ENCODE peak calls at places on chromosomes 5 and 9, in six cellular contexts. E is AG10803, Z is neural crest cell, R is mammary epithelial cell, M is Peyer's patch, Y is HFF-Myc. P is an unnamed sample.

GRCh38 chr5:173665326-173665725 is 48.9 kb upstream of the BOD1 start:
- DNase-seq in M (no peak), Z (no peak), Y (no peak), E (no peak), R (no peak), P (no peak)

GRCh38 chr9:15246688-15247087 is 60.3 kb downstream of the TTC39B start:
- DNase-seq in Z (no peak), Y (no peak), M (no peak), E (no peak), R (peak), P (no peak)

GRCh38 chr5:124980174-124980941 is 233.9 kb upstream of the ZNF608 start:
- DNase-seq in Y (no peak), Z (no peak), M (no peak), R (no peak), E (no peak), P (no peak)

GRCh38 chr5:62536783-62537182 is 41.8 kb upstream of the LRRC70 start:
- DNase-seq in Z (no peak), R (no peak), Y (no peak), M (no peak), E (no peak), P (no peak)

GRCh38 chr9:70553718-70554673 is 139.5 kb upstream of the KLF9 start:
- DNase-seq in E (peak), R (peak), Z (no peak), M (no peak), Y (no peak), P (no peak)

GRCh38 chr9:105901514-105902109 is 207.3 kb downstream of the TMEM38B start:
- DNase-seq in Z (peak), R (peak), Y (no peak), E (peak), M (no peak), P (peak)

GRCh38 chr5:16964821-16965220 is 28.7 kb upstream of the MYO10 start:
- DNase-seq in M (no peak), Y (no peak), R (no peak), E (no peak), Z (no peak), P (no peak)

GRCh38 chr9:116806075-116806474 is 119.0 kb downstream of the TRIM32 start:
- DNase-seq in R (peak), Z (peak), E (peak), Y (peak), M (no peak), P (peak)

GRCh38 chr5:68490401-68490800 is 274.8 kb downstream of the PIK3R1 start:
- DNase-seq in M (no peak), Y (no peak), Z (no peak), R (no peak), E (no peak), P (no peak)

GRCh38 chr9:135606885-135607259 is 32.5 kb downstream of the GLT6D1 start:
- DNase-seq in M (no peak), Y (no peak), Z (no peak), R (no peak), E (no peak), P (no peak)

GRCh38 chr9:112789493-112789892 is 38.9 kb downstream of the SNX30 start:
- DNase-seq in Y (no peak), Z (no peak), R (no peak), E (peak), M (no peak), P (no peak)

GRCh38 chr9:94016744-94017143 is 61.6 kb upstream of the BARX1 start:
- DNase-seq in Z (no peak), R (no peak), Y (no peak), E (no peak), M (no peak), P (no peak)

GRCh38 chr9:4590430-4591122 is 71.5 kb upstream of the PLPP6 start:
- DNase-seq in Y (no peak), Z (no peak), R (no peak), E (peak), M (no peak), P (no peak)

GRCh38 chr5:117488976-117489500 is 914.4 kb upstream of the SEMA6A start:
- DNase-seq in Z (no peak), M (no peak), E (no peak), R (no peak), Y (no peak), P (no peak)

GRCh38 chr5:108730617-108731340 is 16.9 kb upstream of the FER start:
- DNase-seq in M (no peak), E (no peak), Y (no peak), R (no peak), Z (no peak), P (no peak)

GRCh38 chr9:109789582-109790360 is 9.8 kb downstream of the PALM2AKAP2 start:
- DNase-seq in R (no peak), Y (no peak), Z (no peak), E (no peak), M (no peak), P (no peak)

GRCh38 chr5:53463909-53464621 is 16.4 kb upstream of the FST start:
- DNase-seq in M (no peak), E (peak), Z (no peak), Y (no peak), R (no peak), P (no peak)

GRCh38 chr5:134965271-134965825 is 2.4 kb upstream of the CATSPER3 start:
- DNase-seq in M (no peak), E (no peak), R (no peak), Y (no peak), Z (no peak), P (no peak)

GRCh38 chr9:134371731-134372130 is 45.5 kb downstream of the RXRA start:
- DNase-seq in Z (no peak), Y (no peak), E (peak), M (no peak), R (peak), P (no peak)

GRCh38 chr9:88826651-88827245 is 164.5 kb upstream of the S1PR3 start:
- DNase-seq in M (no peak), R (peak), Y (no peak), E (peak), Z (no peak), P (no peak)

GRCh38 chr9:125700791-125701190 is 6.2 kb downstream of the MAPKAP1 start:
- DNase-seq in M (no peak), Z (no peak), R (peak), Y (no peak), E (peak), P (no peak)

GRCh38 chr9:133956520-133957076 is 35.5 kb downstream of the VAV2 start:
- DNase-seq in M (no peak), Z (no peak), E (peak), R (peak), Y (no peak), P (no peak)

GRCh38 chr5:180338001-180338707 is 15.0 kb downstream of the GFPT2 start:
- DNase-seq in Y (no peak), R (no peak), E (peak), Z (no peak), M (no peak), P (no peak)

GRCh38 chr5:131282235-131282634 is 18.4 kb downstream of the CDC42SE2 start:
- DNase-seq in Y (no peak), E (no peak), R (peak), M (no peak), Z (no peak), P (no peak)

GRCh38 chr5:57529864-57530263 is 47.3 kb upstream of the ACTBL2 start:
- DNase-seq in R (no peak), E (no peak), M (no peak), Y (no peak), Z (no peak), P (no peak)

GRCh38 chr5:59367791-59368394 is 525.6 kb downstream of the PDE4D start:
- DNase-seq in Z (peak), R (peak), Y (peak), E (peak), M (no peak), P (peak)

GRCh38 chr9:120886490-120886967 is 9.5 kb upstream of the PHF19 start:
- DNase-seq in R (peak), Z (no peak), M (no peak), Y (no peak), E (peak), P (no peak)

GRCh38 chr9:696332-697090 is 145.0 kb upstream of the DMRT1 start:
- DNase-seq in R (no peak), E (peak), M (no peak), Z (no peak), Y (no peak), P (no peak)

GRCh38 chr5:68484307-68485068 is 268.9 kb downstream of the PIK3R1 start:
- DNase-seq in Y (peak), M (no peak), E (peak), R (peak), Z (no peak), P (no peak)

GRCh38 chr9:137146527-137146918 is 7.6 kb downstream of the GRIN1 start:
- DNase-seq in R (no peak), Z (no peak), M (no peak), Y (no peak), E (no peak), P (no peak)

GRCh38 chr9:31824860-31825259 is 559.6 kb upstream of the ACO1 start:
- DNase-seq in M (no peak), Y (no peak), Z (no peak), E (no peak), R (no peak), P (no peak)

GRCh38 chr5:16679863-16680262 is 63.1 kb upstream of the RETREG1 start:
- DNase-seq in E (no peak), M (no peak), Z (no peak), Y (no peak), R (no peak), P (no peak)

GRCh38 chr5:142977363-142978051 is 207.3 kb downstream of the ARHGAP26 start:
- DNase-seq in E (peak), Y (peak), M (no peak), Z (no peak), R (peak), P (no peak)

GRCh38 chr5:10632110-10632903 is 68.4 kb downstream of the ANKRD33B start:
- DNase-seq in R (no peak), E (no peak), M (no peak), Z (no peak), Y (no peak), P (no peak)

GRCh38 chr5:89729623-89730390 is 679.7 kb downstream of the CETN3 start:
- DNase-seq in M (no peak), Z (no peak), R (peak), Y (no peak), E (peak), P (no peak)

GRCh38 chr9:133589454-133590227 is 19.5 kb downstream of the FAM163B start:
- DNase-seq in Y (no peak), R (no peak), E (no peak), M (no peak), Z (no peak), P (no peak)

GRCh38 chr9:2231831-2232230 is 216.7 kb downstream of the SMARCA2 start:
- DNase-seq in R (peak), E (peak), M (no peak), Z (no peak), Y (no peak), P (no peak)

GRCh38 chr9:114592356-114592755 is 4.8 kb downstream of the ATP6V1G1 start:
- DNase-seq in M (no peak), Z (no peak), R (peak), Y (no peak), E (peak), P (no peak)
- TF ChIP-seq CTCF in M (peak), Z (no peak), R (peak), Y (no peak), E (peak), P (no peak)

DNA sequence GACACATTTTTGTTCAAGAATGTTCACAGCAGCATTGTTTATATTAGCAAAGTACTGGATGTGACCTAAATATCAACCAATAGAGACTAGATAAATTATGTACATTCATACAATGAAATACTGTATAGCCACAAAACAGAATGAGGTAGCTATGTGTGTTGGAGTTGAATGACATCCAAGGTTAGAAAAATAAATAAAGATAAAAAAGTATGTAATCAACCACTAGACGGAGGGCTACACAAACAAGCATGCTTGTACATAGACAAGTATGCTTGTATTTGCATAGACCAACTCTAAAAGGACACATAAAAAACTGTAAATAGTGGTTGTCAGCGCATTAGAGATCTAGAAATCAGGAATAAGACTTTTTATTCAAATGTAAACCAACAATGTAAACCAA is 3.0 kb downstream of the FEM1C start:
- DNase-seq in R (no peak), M (no peak), Z (no peak), E (no peak), Y (no peak), P (no peak)
- TF ChIP-seq CTCF in R (no peak), M (no peak), Z (no peak), E (peak), Y (no peak), P (no peak)

GRCh38 chr5:151295801-151296477 is 7.6 kb downstream of the SLC36A3 start:
- DNase-seq in M (no peak), R (no peak), Z (no peak), Y (no peak), E (no peak), P (no peak)

GRCh38 chr5:151298465-151298864 is 5.1 kb downstream of the SLC36A3 start:
- DNase-seq in E (peak), R (no peak), Y (no peak), Z (no peak), M (no peak), P (no peak)

GRCh38 chr5:151296478-151296830 is 7.1 kb downstream of the SLC36A3 start:
- DNase-seq in Z (no peak), E (no peak), R (no peak), Y (no peak), M (no peak), P (no peak)

GRCh38 chr5:151296974-151297373 is 6.6 kb downstream of the SLC36A3 start:
- DNase-seq in E (no peak), Y (no peak), Z (no peak), M (no peak), R (no peak), P (no peak)

GRCh38 chr5:151298063-151298462 is 5.5 kb downstream of the SLC36A3 start:
- DNase-seq in Z (no peak), R (peak), E (peak), Y (no peak), M (no peak), P (no peak)
- TF ChIP-seq CTCF in Z (peak), R (peak), E (peak), Y (peak), M (peak), P (peak)

GRCh38 chr9:77839459-77840140 is 191.5 kb upstream of the GNA14 start:
- DNase-seq in R (peak), Z (no peak), Y (no peak), E (peak), M (no peak), P (no peak)

GRCh38 chr9:77834898-77835505 is 186.9 kb upstream of the GNA14 start:
- DNase-seq in Y (no peak), M (no peak), R (no peak), Z (no peak), E (no peak), P (no peak)

GRCh38 chr9:77841739-77842386 is 189.7 kb downstream of the GNAQ start:
- DNase-seq in Z (no peak), M (no peak), Y (no peak), E (peak), R (no peak), P (no peak)

GRCh38 chr9:77843088-77843985 is 188.3 kb downstream of the GNAQ start:
- DNase-seq in R (no peak), M (no peak), E (no peak), Y (no peak), Z (no peak), P (no peak)

GRCh38 chr9:77838986-77839385 is 190.9 kb upstream of the GNA14 start:
- DNase-seq in E (no peak), Z (no peak), M (no peak), Y (no peak), R (no peak), P (no peak)
- TF ChIP-seq CTCF in E (no peak), Z (no peak), M (no peak), Y (no peak), R (no peak), P (no peak)

GRCh38 chr5:14778789-14779070 is 92.8 kb downstream of the ANKH start:
- DNase-seq in M (no peak), Y (no peak), R (no peak), Z (no peak), E (no peak), P (no peak)

GRCh38 chr5:14776640-14777039 is 94.9 kb downstream of the ANKH start:
- DNase-seq in Z (no peak), E (no peak), R (no peak), Y (no peak), M (no peak), P (no peak)

GRCh38 chr5:14777187-14777586 is 94.4 kb downstream of the ANKH start:
- DNase-seq in R (no peak), M (no peak), E (no peak), Z (no peak), Y (no peak), P (no peak)

GRCh38 chr5:14779975-14780374 is 91.6 kb downstream of the ANKH start:
- DNase-seq in R (peak), E (no peak), Y (no peak), M (no peak), Z (no peak), P (no peak)

GRCh38 chr5:14777932-14778788 is 93.4 kb downstream of the ANKH start:
- DNase-seq in Y (no peak), R (no peak), E (no peak), Z (no peak), M (no peak), P (no peak)
- TF ChIP-seq CTCF in Y (no peak), R (no peak), E (no peak), Z (no peak), M (no peak), P (no peak)

P was measured in progenitor cell of endocrine pancreas.